ENCODE peak calls at places on chromosomes 13 and 19, in four cellular contexts. One of them, this sample, is unnamed.
A peak's percentile ranks its signal among the peaks of the same experiment; 100 is the strongest.

GRCh38 chr19:49064768-49065611 is at the start of gene NTF4:
- DNase-seq in right atrium auricular region: no peak
- DNase-seq in kidney tubule cell: peak; percentile 37
- DNase-seq in GDM1: no peak
- DNase-seq in this sample: no peak

GRCh38 chr19:14603990-14604387 is 21.1 kb downstream of the CLEC17A start:
- DNase-seq in GDM1: no peak
- DNase-seq in right atrium auricular region: no peak
- DNase-seq in kidney tubule cell: no peak
- DNase-seq in this sample: no peak

GRCh38 chr13:32125746-32126145 is 94.2 kb downstream of the FRY start:
- DNase-seq in right atrium auricular region: no peak
- DNase-seq in GDM1: no peak
- DNase-seq in kidney tubule cell: no peak
- DNase-seq in this sample: no peak

GRCh38 chr19:3365447-3366103 is 808 bp upstream of the NFIC start:
- DNase-seq in GDM1: no peak
- DNase-seq in right atrium auricular region: peak; percentile 89
- DNase-seq in kidney tubule cell: peak; percentile 56
- DNase-seq in this sample: peak; percentile 14

GRCh38 chr19:33683881-33684549 is 62.3 kb downstream of the CHST8 start:
- DNase-seq in kidney tubule cell: peak; percentile 48
- DNase-seq in right atrium auricular region: no peak
- DNase-seq in GDM1: no peak
- DNase-seq in this sample: no peak

GRCh38 chr19:35905178-35905727 is 2.8 kb downstream of the TYROBP start:
- DNase-seq in kidney tubule cell: no peak
- DNase-seq in GDM1: no peak
- DNase-seq in right atrium auricular region: no peak
- DNase-seq in this sample: no peak

GRCh38 chr13:90416519-90416918 is 931.0 kb upstream of the MIR17HG start:
- DNase-seq in GDM1: no peak
- DNase-seq in kidney tubule cell: peak; percentile 9
- DNase-seq in right atrium auricular region: no peak
- DNase-seq in this sample: no peak

GRCh38 chr13:110239280-110240120 is 67.5 kb downstream of the COL4A1 start:
- DNase-seq in kidney tubule cell: peak; percentile 33
- DNase-seq in GDM1: no peak
- DNase-seq in right atrium auricular region: no peak
- DNase-seq in this sample: no peak

GRCh38 chr19:1026189-1027019 is at the start of gene CNN2:
- DNase-seq in kidney tubule cell: peak; percentile 80
- DNase-seq in right atrium auricular region: peak; percentile 78
- DNase-seq in GDM1: peak; percentile 78
- DNase-seq in this sample: no peak

GRCh38 chr13:27264181-27264580 is 6.4 kb upstream of the RASL11A start:
- DNase-seq in kidney tubule cell: peak; percentile 49
- DNase-seq in right atrium auricular region: no peak
- DNase-seq in GDM1: no peak
- DNase-seq in this sample: peak; percentile 37

GRCh38 chr19:28468701-28469459 is 744.1 kb downstream of the UQCRFS1 start:
- DNase-seq in GDM1: no peak
- DNase-seq in kidney tubule cell: peak; percentile 87
- DNase-seq in right atrium auricular region: no peak
- DNase-seq in this sample: peak; percentile 78

GRCh38 chr19:2201473-2202148 is 34.5 kb downstream of the PLEKHJ1 start:
- DNase-seq in kidney tubule cell: peak; percentile 3
- DNase-seq in right atrium auricular region: no peak
- DNase-seq in GDM1: no peak
- DNase-seq in this sample: no peak

This sample was measured in NCI-H1092 treated with DMSO at 0.1 percent for 48 hours.